ENCODE peak calls at places on chromosomes 2 and 18, in five cellular contexts. U, G, W, Z and S are unnamed samples.

GRCh38 chr18:12420831-12421421 is 13.2 kb downstream of the PRELID3A start:
- DNase-seq in U (peak), G (peak), W (no peak), Z (no peak), S (peak)

GRCh38 chr18:10397004-10397403 is 57.4 kb upstream of the APCDD1 start:
- DNase-seq in U (no peak), G (no peak), W (no peak), Z (no peak), S (no peak)

GRCh38 chr18:54852780-54853675 is 24.8 kb downstream of the RAB27B start:
- DNase-seq in U (no peak), G (no peak), W (no peak), Z (no peak), S (no peak)

GRCh38 chr18:38244360-38244940 is 678.9 kb upstream of the CELF4 start:
- DNase-seq in U (no peak), G (no peak), W (no peak), Z (no peak), S (no peak)

GRCh38 chr2:236317938-236318396 is 53.8 kb upstream of the ASB18 start:
- DNase-seq in U (no peak), G (no peak), W (no peak), Z (no peak), S (no peak)

GRCh38 chr2:23609254-23609653 is 224.3 kb downstream of the KLHL29 start:
- DNase-seq in U (no peak), G (no peak), W (no peak), Z (no peak), S (no peak)

GRCh38 chr2:219116776-219117646 is 43.6 kb downstream of the NHEJ1 start:
- DNase-seq in U (no peak), G (peak), W (no peak), Z (no peak), S (no peak)

GRCh38 chr2:85151026-85151425 is 17.8 kb downstream of the TCF7L1 start:
- DNase-seq in U (no peak), G (no peak), W (no peak), Z (peak), S (no peak)

GRCh38 chr2:177314194-177314593 is 49.7 kb upstream of the NFE2L2 start:
- DNase-seq in U (peak), G (no peak), W (no peak), Z (peak), S (no peak)

GRCh38 chr18:452801-453200 is 47.7 kb downstream of the COLEC12 start:
- DNase-seq in U (no peak), G (no peak), W (no peak), Z (no peak), S (no peak)

GRCh38 chr2:216596986-216597509 is 36.2 kb upstream of the IGFBP2 start:
- DNase-seq in U (no peak), G (no peak), W (no peak), Z (peak), S (no peak)

GRCh38 chr2:18557121-18557520 is 3.3 kb downstream of the RDH14 start:
- DNase-seq in U (no peak), G (no peak), W (no peak), Z (no peak), S (no peak)

GRCh38 chr2:43158259-43158880 is 68.0 kb downstream of the ZFP36L2 start:
- DNase-seq in U (peak), G (peak), W (no peak), Z (peak), S (no peak)

GRCh38 chr2:3429068-3429610 is 49.6 kb downstream of the TRAPPC12 start:
- DNase-seq in U (no peak), G (no peak), W (no peak), Z (peak), S (no peak)

GRCh38 chr2:26583381-26583911 is 57.7 kb downstream of the CIB4 start:
- DNase-seq in U (no peak), G (no peak), W (no peak), Z (no peak), S (no peak)

GRCh38 chr18:46283895-46284295 is 179.7 kb downstream of the HAUS1 start:
- DNase-seq in U (no peak), G (no peak), W (no peak), Z (no peak), S (no peak)

GRCh38 chr2:68911714-68912510 is 40.7 kb upstream of the BMP10 start:
- DNase-seq in U (no peak), G (no peak), W (no peak), Z (no peak), S (no peak)

GRCh38 chr2:84897773-84898172 is 7.7 kb upstream of the TMSB10 start:
- DNase-seq in U (no peak), G (no peak), W (no peak), Z (no peak), S (no peak)

GRCh38 chr18:48493856-48494255 is 45.0 kb upstream of the CTIF start:
- DNase-seq in U (no peak), G (no peak), W (no peak), Z (peak), S (no peak)

GRCh38 chr18:58266291-58266690 is 222.3 kb downstream of the NEDD4L start:
- DNase-seq in U (no peak), G (no peak), W (no peak), Z (no peak), S (no peak)

GRCh38 chr2:180614776-180615175 is 365.6 kb upstream of the UBE2E3 start:
- DNase-seq in U (no peak), G (no peak), W (no peak), Z (no peak), S (no peak)

GRCh38 chr2:46816151-46816845 is 99.3 kb downstream of the MCFD2 start:
- DNase-seq in U (no peak), G (no peak), W (no peak), Z (no peak), S (no peak)

GRCh38 chr2:150191349-150191748 is 296.1 kb downstream of the RND3 start:
- DNase-seq in U (no peak), G (no peak), W (no peak), Z (peak), S (no peak)

GRCh38 chr2:167438206-167438605 is 549.9 kb downstream of the XIRP2 start:
- DNase-seq in U (peak), G (peak), W (no peak), Z (peak), S (no peak)

GRCh38 chr2:20025065-20025786 is 12.8 kb upstream of the MATN3 start:
- DNase-seq in U (no peak), G (no peak), W (no peak), Z (peak), S (no peak)

GRCh38 chr2:84302513-84303412 is 156.3 kb downstream of the SUCLG1 start:
- DNase-seq in U (peak), G (peak), W (no peak), Z (peak), S (peak)

GRCh38 chr18:77059294-77059916 is 73.2 kb downstream of the MBP start:
- DNase-seq in U (peak), G (peak), W (no peak), Z (peak), S (no peak)

GRCh38 chr2:23286765-23287155 is 98.2 kb upstream of the KLHL29 start:
- DNase-seq in U (peak), G (peak), W (no peak), Z (peak), S (no peak)

GRCh38 chr2:10538224-10538894 is 90.2 kb upstream of the ODC1 start:
- DNase-seq in U (peak), G (no peak), W (no peak), Z (peak), S (no peak)

GRCh38 chr2:29114841-29115609 is at the start of gene CLIP4:
- DNase-seq in U (peak), G (peak), W (peak), Z (peak), S (peak)